ENCODE peak calls at places on chromosomes 1 and 21, in six cellular contexts. G is fibroblast of pulmonary artery; H is psoas muscle; X is activated CD8-positive, alpha-beta memory T cell treated with anti-CD3 and anti-CD28 coated beads for 48 hours; J is activated CD4-positive, alpha-beta memory T cell treated with anti-CD3 and anti-CD28 coated beads, Interleukin-2, amount 10 ng/mL, durations not matched to agents 7 days and 5 days; F is stimulated activated CD4-positive, alpha-beta T cell treated with anti-CD3 and anti-CD28 coated beads, Interleukin-2, amount 100 ng/mL, for 24 hours. B is an unnamed sample.

GRCh38 chr1:47411441-47411840 is 4.6 kb upstream of the FOXE3 start:
- DNase-seq in G (no peak), H (no peak), X (no peak), J (no peak), F (no peak), B (no peak)

GRCh38 chr21:34892196-34892595 is 156.9 kb downstream of the RUNX1 start:
- DNase-seq in G (no peak), H (no peak), X (no peak), J (no peak), F (no peak), B (no peak)

GRCh38 chr1:43980255-43981134 is 1.5 kb downstream of the B4GALT2 start:
- DNase-seq in G (peak; percentile 36), H (no peak), X (no peak), J (no peak), F (no peak), B (no peak)

GRCh38 chr1:94805912-94806311 is 14.2 kb upstream of the SLC44A3 start:
- DNase-seq in G (peak; percentile 82), H (no peak), X (no peak), J (peak; percentile 60), F (peak; percentile 51), B (peak; percentile 46)

GRCh38 chr1:224804220-224804619 is 125.3 kb upstream of the DNAH14 start:
- DNase-seq in G (no peak), H (no peak), X (no peak), J (no peak), F (no peak), B (peak; percentile 43)

GRCh38 chr1:115166531-115167091 is 77.3 kb upstream of the TSPAN2 start:
- DNase-seq in G (peak; percentile 93), H (no peak), X (no peak), J (no peak), F (no peak), B (no peak)

GRCh38 chr1:54714881-54715492 is 674 bp upstream of the TTC4 start:
- DNase-seq in G (no peak), H (no peak), X (no peak), J (no peak), F (no peak), B (no peak)

GRCh38 chr21:36065497-36066036 is 4.3 kb upstream of the CBR1 start:
- DNase-seq in G (peak; percentile 76), H (no peak), X (no peak), J (no peak), F (no peak), B (no peak)

GRCh38 chr21:42614811-42615342 is 38.5 kb upstream of the PDE9A start:
- DNase-seq in G (no peak), H (no peak), X (peak; percentile 31), J (peak; percentile 69), F (peak; percentile 57), B (peak; percentile 71)

GRCh38 chr1:165742194-165742593 is 26.5 kb downstream of the TMCO1 start:
- DNase-seq in G (no peak), H (no peak), X (no peak), J (no peak), F (no peak), B (no peak)

GRCh38 chr1:44947060-44947773 is 39.2 kb downstream of the EIF2B3 start:
- DNase-seq in G (peak; percentile 75), H (no peak), X (no peak), J (no peak), F (no peak), B (no peak)

GRCh38 chr1:1135339-1136111 is 19.6 kb upstream of the C1orf159 start:
- DNase-seq in G (no peak), H (no peak), X (no peak), J (no peak), F (no peak), B (no peak)

GRCh38 chr21:41752231-41752681 is 14.6 kb downstream of the RIPK4 start:
- DNase-seq in G (peak; percentile 35), H (no peak), X (no peak), J (no peak), F (no peak), B (no peak)

GRCh38 chr21:41633627-41634026 is 125.7 kb upstream of the TMPRSS2 start:
- DNase-seq in G (no peak), H (no peak), X (no peak), J (no peak), F (no peak), B (no peak)

GRCh38 chr1:27999055-27999454 is 39.3 kb downstream of the XKR8 start:
- DNase-seq in G (no peak), H (no peak), X (no peak), J (no peak), F (no peak), B (no peak)

GRCh38 chr21:33259428-33259827 is 6.7 kb upstream of the IL10RB start:
- DNase-seq in G (no peak), H (no peak), X (no peak), J (no peak), F (no peak), B (no peak)

GRCh38 chr1:40758004-40758403 is 25.6 kb upstream of the KCNQ4 start:
- DNase-seq in G (no peak), H (no peak), X (no peak), J (no peak), F (no peak), B (no peak)

GRCh38 chr1:21012937-21013336 is 163.8 kb downstream of the EIF4G3 start:
- DNase-seq in G (peak; percentile 41), H (no peak), X (no peak), J (no peak), F (no peak), B (no peak)

GRCh38 chr1:226702318-226702956 is 36.6 kb downstream of the ITPKB start:
- DNase-seq in G (peak; percentile 53), H (no peak), X (no peak), J (no peak), F (no peak), B (no peak)

GRCh38 chr1:29166291-29166878 is 15.3 kb downstream of the SRSF4 start:
- DNase-seq in G (no peak), H (no peak), X (no peak), J (no peak), F (no peak), B (no peak)

GRCh38 chr1:246599315-246599714 is 33.1 kb downstream of the CNST start:
- DNase-seq in G (no peak), H (no peak), X (no peak), J (no peak), F (no peak), B (no peak)

GRCh38 chr1:31745071-31745897 is 18.9 kb downstream of the ADGRB2 start:
- DNase-seq in G (peak; percentile 66), H (peak; percentile 73), X (no peak), J (peak; percentile 73), F (peak; percentile 53), B (peak; percentile 64)

GRCh38 chr21:33640697-33641338 is 723 bp downstream of the CRYZL1 start:
- DNase-seq in G (peak; percentile 31), H (no peak), X (no peak), J (no peak), F (no peak), B (no peak)

GRCh38 chr1:212699104-212699838 is 369 bp downstream of the BATF3 start:
- DNase-seq in G (peak; percentile 27), H (peak; percentile 42), X (peak; percentile 56), J (peak; percentile 66), F (peak; percentile 53), B (peak; percentile 74)

GRCh38 chr1:26305667-26306289 is 658 bp downstream of the UBXN11 start:
- DNase-seq in G (no peak), H (no peak), X (no peak), J (no peak), F (no peak), B (no peak)

GRCh38 chr21:42990251-42990650 is 15.9 kb downstream of the PKNOX1 start:
- DNase-seq in G (no peak), H (no peak), X (no peak), J (no peak), F (no peak), B (no peak)

GRCh38 chr1:23793018-23793781 is 2.3 kb downstream of the LYPLA2 start:
- DNase-seq in G (peak; percentile 49), H (no peak), X (no peak), J (peak; percentile 49), F (no peak), B (peak; percentile 49)

GRCh38 chr1:232339077-232339476 is 290.9 kb downstream of the SIPA1L2 start:
- DNase-seq in G (no peak), H (no peak), X (no peak), J (no peak), F (no peak), B (no peak)

GRCh38 chr1:58768971-58769808 is 14.7 kb downstream of the JUN start:
- DNase-seq in G (peak; percentile 78), H (peak; percentile 80), X (peak; percentile 20), J (peak; percentile 48), F (peak; percentile 55), B (no peak)

GRCh38 chr21:42456457-42456856 is 39.6 kb downstream of the RSPH1 start:
- DNase-seq in G (no peak), H (no peak), X (no peak), J (peak; percentile 59), F (peak; percentile 54), B (no peak)

GRCh38 chr1:109392788-109393580 is 4.7 kb downstream of the SORT1 start:
- DNase-seq in G (peak; percentile 65), H (peak; percentile 60), X (no peak), J (no peak), F (no peak), B (no peak)

B was measured in stimulated activated naive CD8-positive, alpha-beta T cell treated with anti-CD3 and anti-CD28 coated beads, Interleukin-15, amount 100 ng/mL, for 72 hours.